ENCODE peak calls at places on chromosomes 2 and 18, in eight cellular contexts. Q, N, D, U, W, L, I and Y are unnamed samples.

GRCh38 chr2:45154144-45154543 is 144.9 kb upstream of the SIX2 start:
- DNase-seq in Q (no peak), N (no peak), D (no peak), U (no peak), W (no peak), L (no peak), I (no peak), Y (no peak)

GRCh38 chr2:63661076-63661475 is 72.3 kb downstream of the MDH1 start:
- DNase-seq in Q (no peak), N (no peak), D (no peak), U (no peak), W (no peak), L (no peak), I (no peak), Y (peak)

GRCh38 chr2:72000110-72000509 is 147.6 kb downstream of the CYP26B1 start:
- DNase-seq in Q (no peak), N (no peak), D (no peak), U (no peak), W (no peak), L (no peak), I (no peak), Y (no peak)

GRCh38 chr2:26561918-26562810 is 79.0 kb downstream of the CIB4 start:
- DNase-seq in Q (no peak), N (no peak), D (peak), U (peak), W (peak), L (no peak), I (peak), Y (peak)

GRCh38 chr2:55116598-55116964 is 66.3 kb upstream of the RTN4 start:
- DNase-seq in Q (no peak), N (no peak), D (no peak), U (no peak), W (no peak), L (no peak), I (no peak), Y (no peak)

GRCh38 chr18:79852561-79853302 is 55.0 kb downstream of the KCNG2 start:
- DNase-seq in Q (no peak), N (no peak), D (peak), U (no peak), W (no peak), L (no peak), I (no peak), Y (no peak)

GRCh38 chr2:151947524-151948165 is 119.4 kb upstream of the ARL5A start:
- DNase-seq in Q (no peak), N (no peak), D (peak), U (peak), W (no peak), L (no peak), I (no peak), Y (no peak)

GRCh38 chr2:107091163-107091864 is 205.3 kb upstream of the ST6GAL2 start:
- DNase-seq in Q (no peak), N (no peak), D (no peak), U (no peak), W (no peak), L (no peak), I (peak), Y (no peak)

GRCh38 chr2:120809576-120810440 is 74.1 kb downstream of the GLI2 start:
- DNase-seq in Q (no peak), N (no peak), D (no peak), U (no peak), W (no peak), L (no peak), I (no peak), Y (no peak)

DNA sequence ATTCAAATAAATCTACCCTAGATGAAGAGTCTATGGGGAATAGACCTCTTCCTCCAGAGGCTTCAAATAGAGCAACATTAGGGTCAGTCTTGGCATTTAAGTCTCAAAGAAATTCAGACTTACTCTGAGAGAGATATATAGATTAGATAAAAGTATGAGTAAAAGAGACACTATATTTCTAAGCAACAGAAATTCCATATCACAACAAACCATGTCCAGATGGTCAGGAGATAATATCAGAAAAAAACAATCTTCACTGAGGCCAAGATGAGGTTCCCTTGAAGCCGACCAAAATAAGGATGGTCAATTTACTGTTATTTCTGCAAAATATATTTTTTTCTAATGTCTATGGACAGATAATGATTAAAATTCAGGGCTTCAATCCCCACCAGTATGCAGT is 89.1 kb upstream of the NOSTRIN start:
- DNase-seq in Q (no peak), N (no peak), D (no peak), U (no peak), W (no peak), L (no peak), I (no peak), Y (no peak)
- H3K27ac ChIP-seq in Q (no peak), N (no peak), D (no peak), U (no peak), W (no peak), L (no peak), I (no peak), Y (no peak)

GRCh38 chr2:149039213-149039724 is 770 bp downstream of the LYPD6B start:
- DNase-seq in Q (no peak), N (no peak), D (no peak), U (no peak), W (no peak), L (no peak), I (no peak), Y (no peak)

GRCh38 chr2:149040451-149040850 is 2.0 kb downstream of the LYPD6B start:
- DNase-seq in Q (peak), N (no peak), D (no peak), U (no peak), W (no peak), L (no peak), I (peak), Y (no peak)

GRCh38 chr2:149038442-149039212 is at the start of gene LYPD6B:
- DNase-seq in Q (no peak), N (no peak), D (no peak), U (peak), W (no peak), L (no peak), I (no peak), Y (peak)

GRCh38 chr2:149036507-149037293 is 1.8 kb upstream of the LYPD6B start:
- DNase-seq in Q (no peak), N (no peak), D (no peak), U (no peak), W (no peak), L (no peak), I (no peak), Y (no peak)

DNA sequence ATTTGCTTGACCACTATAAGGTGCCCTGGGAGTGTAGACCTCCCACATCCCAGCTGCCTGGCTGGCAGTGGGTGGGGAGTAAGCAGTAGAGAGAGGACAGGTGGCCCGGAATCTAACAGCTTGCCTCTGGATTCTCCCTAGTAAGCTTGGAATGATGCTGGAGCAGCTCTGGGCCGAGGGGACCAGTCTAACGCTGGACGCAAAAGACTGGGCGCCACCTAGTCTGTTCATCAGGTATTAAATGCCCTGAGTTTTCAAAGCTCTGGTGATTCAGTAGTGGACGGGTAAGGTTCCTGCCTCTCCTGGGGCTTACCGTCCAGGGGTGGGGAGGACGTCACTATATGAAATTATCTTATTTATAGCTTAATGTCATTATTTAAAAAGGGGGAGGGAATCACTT is 648 bp upstream of the LYPD6B start:
- DNase-seq in Q (peak), N (no peak), D (no peak), U (no peak), W (no peak), L (no peak), I (no peak), Y (peak)
- TF ChIP-seq CTCF in Q (peak), N (no peak), D (no peak), U (no peak), W (no peak), L (no peak), I (no peak), Y (no peak)

GRCh38 chr2:37838541-37839167 is 86.4 kb upstream of the RMDN2 start:
- DNase-seq in Q (no peak), N (no peak), D (no peak), U (no peak), W (no peak), L (no peak), I (no peak), Y (no peak)
- H3K27ac ChIP-seq in Q (no peak), N (no peak), D (no peak), U (no peak), W (no peak), L (no peak), I (no peak), Y (no peak)

GRCh38 chr18:45341454-45341853 is 273.8 kb upstream of the SLC14A2 start:
- DNase-seq in Q (no peak), N (no peak), D (no peak), U (no peak), W (no peak), L (no peak), I (no peak), Y (no peak)
- TF ChIP-seq CTCF in Q (no peak), N (no peak), D (no peak), U (no peak), W (no peak), L (no peak), I (no peak), Y (no peak)

GRCh38 chr18:8519102-8519501 is 90.1 kb upstream of the RAB12 start:
- DNase-seq in Q (no peak), N (no peak), D (no peak), U (no peak), W (no peak), L (no peak), I (no peak), Y (no peak)

GRCh38 chr18:8515142-8515865 is 93.9 kb upstream of the RAB12 start:
- DNase-seq in Q (no peak), N (no peak), D (no peak), U (no peak), W (no peak), L (no peak), I (no peak), Y (no peak)

GRCh38 chr18:8514409-8514808 is 94.8 kb upstream of the RAB12 start:
- DNase-seq in Q (no peak), N (no peak), D (no peak), U (no peak), W (no peak), L (no peak), I (no peak), Y (no peak)

GRCh38 chr18:8517276-8517675 is 92.0 kb upstream of the RAB12 start:
- DNase-seq in Q (no peak), N (no peak), D (no peak), U (no peak), W (no peak), L (no peak), I (no peak), Y (no peak)

GRCh38 chr18:8516391-8517250 is 92.6 kb upstream of the RAB12 start:
- DNase-seq in Q (no peak), N (no peak), D (no peak), U (no peak), W (no peak), L (no peak), I (no peak), Y (peak)
- H3K27ac ChIP-seq in Q (no peak), N (no peak), D (no peak), U (no peak), W (no peak), L (no peak), I (no peak), Y (no peak)